ENCODE peak calls at places on chromosomes 2 and 18, in eight cellular contexts. Z is effector memory CD8-positive, alpha-beta T cell; D is NCI-H1436; E is NCI-H1092 treated with DMSO at 0.1 percent for 48 hours; X is fibroblast of the conjunctiva; P is CD8-positive, alpha-beta memory T cell; H is M059J; C is amniotic stem cell. B is an unnamed sample.

GRCh38 chr2:6929196-6929874 is 12.1 kb downstream of the RNF144A start:
- DNase-seq in Z (no peak), D (no peak), E (no peak), X (no peak), P (no peak), H (no peak), C (no peak), B (no peak)

GRCh38 chr2:106363788-106364187 is 104.4 kb downstream of the RGPD3 start:
- DNase-seq in Z (no peak), D (no peak), E (no peak), X (no peak), P (no peak), H (no peak), C (no peak), B (no peak)

GRCh38 chr18:3579701-3580100 is 129.7 kb downstream of the TGIF1 start:
- DNase-seq in Z (no peak), D (no peak), E (no peak), X (peak), P (no peak), H (peak), C (peak), B (no peak)

GRCh38 chr18:56199580-56200320 is 438.6 kb downstream of the TXNL1 start:
- DNase-seq in Z (no peak), D (no peak), E (no peak), X (no peak), P (no peak), H (no peak), C (no peak), B (no peak)

GRCh38 chr2:173599821-173600354 is 245.2 kb downstream of the CDCA7 start:
- DNase-seq in Z (no peak), D (no peak), E (no peak), X (no peak), P (no peak), H (peak), C (no peak), B (no peak)

GRCh38 chr2:239946570-239947311 is 78.4 kb downstream of the NDUFA10 start:
- DNase-seq in Z (no peak), D (no peak), E (no peak), X (no peak), P (no peak), H (no peak), C (no peak), B (no peak)

GRCh38 chr2:180983468-180984388 is 3.3 kb downstream of the UBE2E3 start:
- DNase-seq in Z (peak), D (peak), E (peak), X (peak), P (peak), H (peak), C (peak), B (peak)

GRCh38 chr2:64114063-64114911 is 29.9 kb downstream of the PELI1 start:
- DNase-seq in Z (no peak), D (no peak), E (no peak), X (no peak), P (no peak), H (peak), C (peak), B (no peak)

GRCh38 chr2:170582313-170582712 is 132.8 kb upstream of the SP5 start:
- DNase-seq in Z (no peak), D (no peak), E (no peak), X (no peak), P (no peak), H (no peak), C (no peak), B (no peak)

GRCh38 chr2:231395188-231396057 is at the start of gene B3GNT7:
- DNase-seq in Z (no peak), D (no peak), E (no peak), X (no peak), P (no peak), H (no peak), C (no peak), B (no peak)

GRCh38 chr2:199455186-199455532 is 2.6 kb downstream of the SATB2 start:
- DNase-seq in Z (no peak), D (no peak), E (no peak), X (no peak), P (no peak), H (no peak), C (no peak), B (no peak)

GRCh38 chr18:59742325-59743111 is 45.3 kb upstream of the CCBE1 start:
- DNase-seq in Z (no peak), D (no peak), E (no peak), X (no peak), P (no peak), H (peak), C (no peak), B (no peak)

GRCh38 chr2:203344667-203345066 is 16.5 kb downstream of the ABI2 start:
- DNase-seq in Z (no peak), D (no peak), E (no peak), X (no peak), P (no peak), H (no peak), C (no peak), B (no peak)

GRCh38 chr2:70607121-70607551 is 53.5 kb upstream of the TGFA start:
- DNase-seq in Z (no peak), D (no peak), E (no peak), X (no peak), P (no peak), H (peak), C (no peak), B (no peak)

GRCh38 chr2:42123426-42123825 is 45.7 kb upstream of the EML4 start:
- DNase-seq in Z (no peak), D (no peak), E (no peak), X (no peak), P (no peak), H (no peak), C (no peak), B (no peak)

GRCh38 chr2:28338754-28339325 is 53.8 kb upstream of the FOSL2 start:
- DNase-seq in Z (no peak), D (no peak), E (no peak), X (no peak), P (no peak), H (peak), C (no peak), B (no peak)

GRCh38 chr2:110854355-110855081 is 122.1 kb downstream of the ACOXL start:
- DNase-seq in Z (no peak), D (no peak), E (no peak), X (no peak), P (no peak), H (peak), C (no peak), B (no peak)

GRCh38 chr2:3488768-3489448 is 30.4 kb downstream of the ADI1 start:
- DNase-seq in Z (no peak), D (no peak), E (no peak), X (no peak), P (no peak), H (no peak), C (no peak), B (peak)

GRCh38 chr2:11417946-11418585 is 47.9 kb downstream of the E2F6 start:
- DNase-seq in Z (no peak), D (no peak), E (no peak), X (no peak), P (no peak), H (no peak), C (no peak), B (no peak)

GRCh38 chr2:62032096-62032495 is 126.6 kb downstream of the COMMD1 start:
- DNase-seq in Z (no peak), D (no peak), E (no peak), X (no peak), P (no peak), H (no peak), C (no peak), B (no peak)

GRCh38 chr18:46431522-46432171 is 225.4 kb downstream of the LOXHD1 start:
- DNase-seq in Z (no peak), D (no peak), E (no peak), X (no peak), P (no peak), H (no peak), C (no peak), B (no peak)

GRCh38 chr2:121471571-121472464 is 58.9 kb upstream of the RNU4ATAC start:
- DNase-seq in Z (no peak), D (no peak), E (no peak), X (peak), P (no peak), H (peak), C (peak), B (no peak)

GRCh38 chr18:28357785-28358401 is 181.0 kb upstream of the CDH2 start:
- DNase-seq in Z (no peak), D (no peak), E (no peak), X (no peak), P (no peak), H (peak), C (no peak), B (no peak)

GRCh38 chr2:71548589-71549485 is 95.5 kb downstream of the DYSF start:
- DNase-seq in Z (peak), D (no peak), E (peak), X (peak), P (peak), H (peak), C (peak), B (peak)

GRCh38 chr18:13447621-13448020 is 229.1 kb downstream of the LDLRAD4 start:
- DNase-seq in Z (no peak), D (peak), E (peak), X (no peak), P (no peak), H (peak), C (peak), B (peak)

GRCh38 chr2:64905338-64906024 is 83.7 kb upstream of the SLC1A4 start:
- DNase-seq in Z (no peak), D (no peak), E (no peak), X (no peak), P (no peak), H (no peak), C (no peak), B (no peak)

GRCh38 chr2:136402281-136402680 is 284.3 kb upstream of the CXCR4 start:
- DNase-seq in Z (no peak), D (no peak), E (no peak), X (no peak), P (no peak), H (no peak), C (no peak), B (no peak)

GRCh38 chr2:29841386-29842004 is 79.9 kb downstream of the ALK start:
- DNase-seq in Z (no peak), D (peak), E (peak), X (peak), P (no peak), H (peak), C (no peak), B (peak)

GRCh38 chr2:187716301-187716700 is 162.1 kb upstream of the TFPI start:
- DNase-seq in Z (no peak), D (no peak), E (no peak), X (no peak), P (no peak), H (no peak), C (no peak), B (no peak)

GRCh38 chr2:154849482-154849881 is 151.0 kb downstream of the KCNJ3 start:
- DNase-seq in Z (no peak), D (no peak), E (no peak), X (no peak), P (no peak), H (no peak), C (no peak), B (no peak)

GRCh38 chr2:121191191-121192170 is 93.5 kb downstream of the TFCP2L1 start:
- DNase-seq in Z (no peak), D (no peak), E (no peak), X (no peak), P (no peak), H (no peak), C (no peak), B (no peak)

GRCh38 chr18:48583568-48583967 is 44.7 kb downstream of the CTIF start:
- DNase-seq in Z (no peak), D (no peak), E (no peak), X (no peak), P (no peak), H (no peak), C (no peak), B (no peak)

GRCh38 chr18:2932247-2933181 is 80.4 kb downstream of the LPIN2 start:
- DNase-seq in Z (peak), D (peak), E (peak), X (peak), P (peak), H (peak), C (peak), B (peak)

B was measured in NCI-H774.